ENCODE peak calls at places on chromosomes 13 and 19, in nine cellular contexts. S is psoas muscle, A is heart right ventricle, X is A673, B is left ventricle myocardium inferior, V is pancreas, D is astrocyte of the spinal cord, J is heart left ventricle, K is fibroblast of mammary gland. C is an unnamed sample.

GRCh38 chr13:80979035-80979641 is 638.2 kb upstream of the SPRY2 start:
- DNase-seq in S (no peak), A (no peak), X (peak), B (no peak), V (peak), D (peak), J (peak), K (peak), C (peak)

GRCh38 chr19:2627319-2627829 is 75.1 kb downstream of the GNG7 start:
- DNase-seq in S (peak), A (peak), X (peak), B (peak), V (peak), D (peak), J (peak), K (peak), C (peak)

GRCh38 chr13:109494955-109495354 is 291.4 kb downstream of the IRS2 start:
- DNase-seq in S (no peak), A (no peak), X (peak), B (no peak), V (no peak), D (peak), J (no peak), K (peak), C (peak)

GRCh38 chr19:3098515-3099346 is 4.6 kb downstream of the GNA11 start:
- DNase-seq in S (peak), A (peak), X (no peak), B (peak), V (no peak), D (peak), J (peak), K (peak), C (no peak)

GRCh38 chr13:42048625-42049453 is at the start of gene DGKH:
- DNase-seq in S (peak), A (peak), X (peak), B (peak), V (peak), D (peak), J (peak), K (peak), C (no peak)

GRCh38 chr19:46000497-46001246 is 5.4 kb downstream of the CCDC61 start:
- DNase-seq in S (no peak), A (peak), X (peak), B (peak), V (no peak), D (no peak), J (no peak), K (peak), C (no peak)

GRCh38 chr19:55546822-55547614 is 1.7 kb upstream of the SBK3 start:
- DNase-seq in S (peak), A (peak), X (peak), B (peak), V (peak), D (peak), J (peak), K (peak), C (peak)

GRCh38 chr13:110509971-110510786 is 51.3 kb downstream of the RAB20 start:
- DNase-seq in S (no peak), A (peak), X (no peak), B (peak), V (no peak), D (no peak), J (no peak), K (no peak), C (no peak)

GRCh38 chr19:38255759-38256052 is 468 bp downstream of the PPP1R14A start:
- DNase-seq in S (no peak), A (no peak), X (no peak), B (no peak), V (no peak), D (no peak), J (no peak), K (no peak), C (no peak)

GRCh38 chr19:57559404-57560025 is at the start of gene ZNF550:
- DNase-seq in S (peak), A (peak), X (peak), B (peak), V (peak), D (peak), J (peak), K (peak), C (peak)

GRCh38 chr19:28482221-28482620 is 730.7 kb downstream of the UQCRFS1 start:
- DNase-seq in S (no peak), A (no peak), X (no peak), B (no peak), V (no peak), D (no peak), J (no peak), K (no peak), C (no peak)

GRCh38 chr19:6532244-6532999 is 1.6 kb downstream of the TNFSF9 start:
- DNase-seq in S (no peak), A (no peak), X (no peak), B (no peak), V (no peak), D (no peak), J (no peak), K (no peak), C (no peak)

GRCh38 chr13:60700994-60701393 is 304.0 kb downstream of the TDRD3 start:
- DNase-seq in S (no peak), A (no peak), X (no peak), B (no peak), V (no peak), D (no peak), J (no peak), K (no peak), C (no peak)

GRCh38 chr13:35392768-35393167 is 83.7 kb downstream of the MAB21L1 start:
- DNase-seq in S (no peak), A (no peak), X (no peak), B (no peak), V (no peak), D (no peak), J (no peak), K (no peak), C (no peak)

GRCh38 chr19:51750381-51751124 is 1.1 kb downstream of the FPR1 start:
- DNase-seq in S (no peak), A (no peak), X (no peak), B (no peak), V (no peak), D (no peak), J (no peak), K (peak), C (peak)

GRCh38 chr19:49017666-49018351 is 918 bp upstream of the LHB start:
- DNase-seq in S (peak), A (peak), X (peak), B (peak), V (no peak), D (peak), J (peak), K (peak), C (no peak)

GRCh38 chr19:49017041-49017665 is at the start of gene LHB:
- DNase-seq in S (no peak), A (no peak), X (no peak), B (no peak), V (no peak), D (no peak), J (no peak), K (no peak), C (no peak)

GRCh38 chr19:49020931-49021895 is 2.9 kb downstream of the CGB3 start:
- DNase-seq in S (no peak), A (no peak), X (no peak), B (no peak), V (no peak), D (no peak), J (no peak), K (peak), C (peak)

GRCh38 chr19:49020342-49020741 is 3.5 kb upstream of the LHB start:
- DNase-seq in S (no peak), A (no peak), X (no peak), B (no peak), V (peak), D (no peak), J (no peak), K (no peak), C (no peak)

GRCh38 chr19:49019242-49019932 is 2.5 kb upstream of the LHB start:
- DNase-seq in S (peak), A (peak), X (peak), B (peak), V (peak), D (no peak), J (peak), K (peak), C (no peak)
- H3K4me3 ChIP-seq in S (peak), A (peak), X (peak), B (peak), V (peak), D (no peak), J (peak), K (peak), C (peak)

DNA sequence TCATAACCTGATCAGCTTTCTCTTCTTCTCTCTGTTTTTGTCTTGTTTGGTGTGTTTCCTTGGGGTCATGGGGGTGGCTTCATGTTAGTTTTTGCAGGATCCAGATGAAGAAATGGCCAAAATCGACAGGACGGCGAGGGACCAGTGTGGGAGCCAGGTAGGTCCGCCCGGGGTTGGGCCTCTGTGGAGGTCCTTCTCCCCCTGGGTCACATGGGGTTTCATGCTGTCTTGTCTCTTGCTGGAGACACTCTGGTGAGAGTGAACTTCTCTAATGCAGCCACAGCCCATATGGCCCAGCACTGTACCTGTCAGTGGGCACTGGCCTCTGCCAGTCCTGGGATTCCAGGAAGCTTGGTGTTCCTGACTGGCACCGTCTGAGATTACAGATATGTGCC is 1.1 kb downstream of the CCNE1 start:
- DNase-seq in S (peak), A (no peak), X (no peak), B (no peak), V (no peak), D (no peak), J (no peak), K (no peak), C (no peak)
- H3K4me3 ChIP-seq in S (peak), A (peak), X (peak), B (peak), V (no peak), D (peak), J (peak), K (peak), C (peak)

GRCh38 chr19:35330475-35330874 is 1.5 kb downstream of the CD22 start:
- DNase-seq in S (no peak), A (no peak), X (no peak), B (no peak), V (no peak), D (no peak), J (peak), K (no peak), C (no peak)
- H3K4me3 ChIP-seq in S (no peak), A (no peak), X (no peak), B (no peak), V (no peak), D (no peak), J (no peak), K (no peak), C (no peak)

DNA sequence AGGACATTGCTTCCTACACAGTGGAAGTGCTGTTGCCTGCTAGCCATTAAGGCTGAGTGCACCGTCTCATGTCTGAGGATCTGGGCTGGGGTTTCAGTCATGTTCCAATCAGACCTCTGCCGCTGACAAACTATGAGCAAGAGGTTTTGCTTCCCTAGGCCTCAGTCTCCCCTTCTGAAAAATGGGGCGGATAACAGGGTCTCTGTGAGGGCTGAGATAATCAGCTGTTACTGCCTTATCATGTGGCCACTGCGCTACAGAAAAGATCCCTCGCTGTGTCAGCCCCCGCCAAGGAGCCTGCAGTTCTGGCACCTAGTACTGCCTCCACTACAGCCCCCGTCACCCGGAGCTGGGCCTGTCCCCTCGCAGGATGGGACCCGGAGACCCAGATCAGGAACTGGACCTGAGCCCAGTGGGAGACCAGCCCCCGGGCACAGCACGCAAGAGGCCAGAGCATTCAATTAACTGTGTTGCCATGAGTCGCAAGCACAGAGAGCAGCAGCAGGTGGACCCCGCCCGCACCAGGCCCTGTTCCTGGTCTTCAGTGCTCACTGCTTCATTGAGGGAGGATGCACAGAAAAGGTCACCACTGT is 3.0 kb upstream of the PNKP start:
- DNase-seq in S (peak), A (peak), X (no peak), B (no peak), V (peak), D (no peak), J (no peak), K (no peak), C (no peak)
- H3K4me3 ChIP-seq in S (peak), A (peak), X (peak), B (peak), V (peak), D (peak), J (peak), K (peak), C (peak)

DNA sequence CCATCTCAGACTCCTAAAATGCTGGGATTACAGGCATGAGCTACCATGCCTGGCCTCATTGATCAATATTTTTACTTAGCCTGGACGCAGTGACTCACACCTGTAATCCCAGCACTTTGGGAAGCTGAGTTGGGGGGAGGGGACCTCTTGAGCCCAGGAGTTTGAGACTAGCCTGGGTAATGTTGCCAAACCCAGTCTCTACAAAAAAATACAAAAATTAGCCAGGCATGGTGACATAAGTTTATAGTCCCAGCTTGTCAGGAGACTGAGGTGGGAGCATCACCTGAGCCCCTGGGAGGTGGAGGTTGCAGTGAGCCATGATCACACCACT is 1.9 kb downstream of the SAE1 start:
- DNase-seq in S (no peak), A (no peak), X (no peak), B (no peak), V (no peak), D (no peak), J (no peak), K (no peak), C (no peak)
- H3K4me3 ChIP-seq in S (no peak), A (no peak), X (peak), B (no peak), V (no peak), D (no peak), J (no peak), K (no peak), C (no peak)